ENCODE peak calls at places on chromosomes 16 and 17, in eight cellular contexts. E is A549, D is HCT116, X is choroid plexus epithelial cell, U is fibroblast of villous mesenchyme, I is AG10803, W is mucosa of descending colon, F is colonic mucosa. Y is an unnamed sample.

GRCh38 chr16:84303023-84303422 is 8.3 kb downstream of the WFDC1 start:
- DNase-seq in I (peak), W (no peak), U (peak), X (no peak), F (no peak), E (no peak), D (no peak), Y (no peak)

GRCh38 chr17:38322156-38322779 is 21.5 kb downstream of the GPR179 start:
- DNase-seq in U (peak), W (peak), F (peak), D (peak), I (peak), E (peak), X (peak), Y (peak)

GRCh38 chr17:75778861-75779249 is 5.8 kb upstream of the UNK start:
- DNase-seq in E (peak), D (no peak), I (no peak), U (no peak), F (peak), W (peak), X (no peak), Y (no peak)

GRCh38 chr16:85551319-85551978 is 61.7 kb upstream of the GSE1 start:
- DNase-seq in W (peak), I (no peak), E (no peak), F (peak), X (no peak), U (no peak), D (no peak), Y (no peak)

GRCh38 chr16:15041260-15042011 is 14.4 kb downstream of the NTAN1 start:
- DNase-seq in U (peak), I (peak), D (no peak), W (peak), F (peak), X (peak), E (no peak), Y (peak)

GRCh38 chr17:65097110-65097509 is 40.1 kb upstream of the RGS9 start:
- DNase-seq in D (no peak), X (no peak), F (no peak), I (no peak), U (no peak), E (no peak), W (no peak), Y (no peak)

GRCh38 chr16:64489449-64489848 is 632.4 kb downstream of the CDH11 start:
- DNase-seq in X (no peak), D (no peak), F (no peak), E (no peak), I (no peak), W (no peak), U (peak), Y (no peak)

GRCh38 chr16:1335211-1335971 is 1.9 kb downstream of the BAIAP3 start:
- DNase-seq in D (no peak), U (no peak), E (no peak), X (no peak), F (no peak), I (no peak), W (no peak), Y (no peak)

GRCh38 chr16:76441391-76441790 is 164.2 kb downstream of the CNTNAP4 start:
- DNase-seq in X (no peak), U (no peak), F (no peak), E (no peak), I (no peak), D (no peak), W (no peak), Y (no peak)

GRCh38 chr16:64416232-64417010 is 705.4 kb downstream of the CDH11 start:
- DNase-seq in U (peak), W (no peak), F (no peak), X (peak), D (no peak), E (no peak), I (peak), Y (peak)

GRCh38 chr17:72587773-72588511 is 467.1 kb downstream of the SOX9 start:
- DNase-seq in F (peak), E (no peak), U (peak), X (peak), D (no peak), W (peak), I (no peak), Y (no peak)

GRCh38 chr17:49523706-49524472 is 28.8 kb downstream of the NGFR start:
- DNase-seq in E (no peak), D (no peak), I (no peak), X (no peak), W (no peak), U (no peak), F (no peak), Y (peak)

GRCh38 chr16:85750021-85750826 is 672 bp downstream of the C16orf74 start:
- DNase-seq in I (peak), U (peak), W (peak), D (no peak), X (peak), E (no peak), F (peak), Y (no peak)

GRCh38 chr17:11797803-11798202 is 199.5 kb downstream of the ZNF18 start:
- DNase-seq in D (no peak), X (no peak), F (no peak), U (no peak), E (peak), W (no peak), I (no peak), Y (no peak)

GRCh38 chr17:75641343-75641742 is 8.1 kb downstream of the SMIM5 start:
- DNase-seq in D (no peak), U (no peak), E (no peak), X (no peak), I (no peak), W (no peak), F (no peak), Y (no peak)

GRCh38 chr17:82503728-82504308 is 15.7 kb upstream of the FOXK2 start:
- DNase-seq in X (no peak), I (no peak), D (no peak), U (no peak), F (no peak), E (no peak), W (no peak), Y (no peak)

GRCh38 chr16:30941600-30942420 is 7.1 kb upstream of the ORAI3 start:
- DNase-seq in F (peak), U (peak), I (peak), X (peak), E (peak), W (peak), D (peak), Y (peak)

GRCh38 chr17:64130559-64131001 is 636 bp upstream of the ERN1 start:
- DNase-seq in E (no peak), X (peak), I (peak), F (peak), W (no peak), U (peak), D (no peak), Y (peak)

GRCh38 chr16:64051826-64052225 is 1070.0 kb downstream of the CDH11 start:
- DNase-seq in F (no peak), D (no peak), I (peak), U (peak), X (peak), E (no peak), W (no peak), Y (peak)

GRCh38 chr17:45312477-45313418 is 4.1 kb downstream of the MAP3K14 start:
- DNase-seq in F (no peak), I (no peak), U (no peak), E (no peak), D (no peak), W (no peak), X (no peak), Y (no peak)

GRCh38 chr16:10497132-10498088 is 83.0 kb downstream of the EMP2 start:
- DNase-seq in E (no peak), D (no peak), W (no peak), X (no peak), F (no peak), I (no peak), U (no peak), Y (no peak)

GRCh38 chr17:61467416-61468262 is 15.4 kb downstream of the TBX4 start:
- DNase-seq in I (peak), U (peak), D (peak), F (peak), E (no peak), W (peak), X (peak), Y (peak)

GRCh38 chr16:50261160-50261706 is 5.1 kb upstream of the ADCY7 start:
- DNase-seq in I (no peak), U (no peak), W (peak), D (no peak), F (no peak), E (no peak), X (no peak), Y (no peak)

GRCh38 chr16:88017551-88018101 is 66.4 kb downstream of the BANP start:
- DNase-seq in E (no peak), I (no peak), U (no peak), F (no peak), X (no peak), D (no peak), W (peak), Y (no peak)

GRCh38 chr17:17511293-17511741 is 15.1 kb upstream of the RASD1 start:
- DNase-seq in W (peak), X (no peak), F (no peak), U (no peak), E (no peak), I (no peak), D (no peak), Y (no peak)

GRCh38 chr17:68314916-68315535 is 23.7 kb downstream of the ARSG start:
- DNase-seq in W (no peak), D (no peak), I (no peak), F (peak), X (peak), E (no peak), U (no peak), Y (no peak)

GRCh38 chr17:38656959-38657823 is 17.6 kb downstream of the EPOP start:
- DNase-seq in E (no peak), D (no peak), W (no peak), U (no peak), F (peak), I (no peak), X (no peak), Y (no peak)

GRCh38 chr16:64440421-64440831 is 681.4 kb downstream of the CDH11 start:
- DNase-seq in D (no peak), I (peak), F (no peak), W (no peak), E (no peak), U (peak), X (peak), Y (peak)

GRCh38 chr17:21272881-21273839 is 11.4 kb upstream of the MAP2K3 start:
- DNase-seq in W (peak), X (no peak), I (no peak), E (no peak), D (no peak), U (no peak), F (peak), Y (no peak)

GRCh38 chr16:85969591-85969990 is 70.6 kb downstream of the IRF8 start:
- DNase-seq in E (no peak), W (no peak), F (no peak), I (no peak), X (peak), D (no peak), U (peak), Y (no peak)

GRCh38 chr16:85138825-85139627 is 26.8 kb upstream of the CIBAR2 start:
- DNase-seq in U (no peak), X (no peak), W (no peak), I (no peak), D (no peak), E (no peak), F (no peak), Y (no peak)

GRCh38 chr17:75941442-75941819 is 589 bp upstream of the FBF1 start:
- DNase-seq in E (no peak), D (no peak), W (no peak), X (no peak), I (no peak), U (no peak), F (no peak), Y (no peak)

DNA sequence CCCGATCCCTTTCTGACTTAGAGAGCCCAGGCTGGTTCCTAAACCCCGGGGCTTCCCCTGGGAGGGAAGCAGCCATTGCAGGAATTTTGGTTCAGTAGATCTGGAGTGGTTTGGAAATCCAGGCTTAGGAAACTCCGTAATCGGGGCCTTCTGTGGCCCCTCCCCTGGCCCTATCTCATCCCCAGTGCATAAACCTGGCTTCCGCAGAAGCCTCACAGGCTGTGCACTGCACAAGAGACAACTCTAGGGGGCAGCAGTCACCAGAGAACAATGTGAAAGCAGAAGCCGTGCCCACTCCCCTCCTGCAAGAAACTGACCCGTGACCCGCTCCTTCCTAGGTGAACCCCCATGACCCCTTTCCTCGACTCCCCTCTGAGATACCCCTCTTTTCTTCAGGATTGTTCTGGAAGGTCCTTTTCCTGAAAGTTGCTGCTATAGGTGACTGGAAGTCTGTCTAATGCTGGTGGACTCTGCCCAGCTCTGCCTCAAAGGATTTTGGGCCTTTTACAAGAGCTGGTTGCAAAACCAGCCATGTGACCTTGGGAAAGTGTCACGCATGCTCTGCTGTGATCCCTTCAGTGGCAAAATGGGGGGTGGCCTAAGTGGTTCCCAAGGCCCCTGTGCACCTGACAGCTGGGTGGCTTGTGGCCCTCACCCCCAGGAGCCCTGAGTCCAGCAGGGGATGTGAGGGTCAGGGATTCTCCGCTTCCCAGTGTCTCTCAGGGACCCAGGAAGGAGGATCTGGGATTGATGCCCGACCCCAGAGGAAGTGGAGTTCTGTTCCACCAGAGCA is 14.4 kb downstream of the GUCY2D start:
- DNase-seq in E (peak), F (peak), D (no peak), U (peak), W (peak), X (peak), I (no peak), Y (peak)
- TF ChIP-seq CTCF in E (peak), F (peak), D (peak), U (peak), W (peak), X (peak), I (peak), Y (peak)

DNA sequence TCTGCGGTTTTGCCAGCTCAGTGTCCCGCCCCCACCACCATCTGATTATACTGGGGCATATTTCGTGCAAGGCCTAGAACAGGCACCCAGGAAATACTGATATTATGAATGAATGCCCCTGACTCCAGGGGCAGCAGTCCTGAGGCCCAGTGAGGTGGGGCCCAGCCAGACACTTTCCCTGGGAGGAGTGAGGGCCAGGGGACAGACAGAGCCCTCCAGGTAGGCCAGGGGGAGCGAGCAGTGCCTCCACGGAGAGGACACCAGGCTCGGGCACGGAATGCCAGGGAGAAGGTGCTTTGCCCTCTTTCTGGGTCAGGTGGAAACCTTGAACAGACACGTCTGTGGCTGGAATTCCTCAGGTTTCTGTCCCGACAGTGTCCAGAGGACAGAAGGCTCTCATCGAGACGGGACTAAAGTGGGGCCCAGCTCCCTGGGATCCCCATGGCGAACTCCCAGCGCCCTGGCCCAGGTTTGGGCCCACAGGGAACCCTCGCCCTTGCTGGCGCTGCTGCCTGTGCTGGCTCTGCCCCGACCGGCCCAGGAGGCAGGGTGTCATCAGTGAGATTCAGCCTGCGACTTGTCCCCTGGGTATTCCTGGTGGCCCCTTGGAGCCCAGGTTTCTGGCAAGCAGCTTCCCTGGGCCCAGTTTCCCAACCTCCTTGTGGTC is 4.3 kb downstream of the KATNB1 start:
- DNase-seq in D (no peak), I (no peak), F (no peak), X (no peak), E (no peak), U (no peak), W (peak), Y (no peak)
- H3K4me3 ChIP-seq in D (no peak), I (no peak), F (no peak), X (no peak), E (no peak), U (no peak), W (no peak), Y (no peak)

GRCh38 chr17:33686171-33686570 is 393.1 kb upstream of the ASIC2 start:
- DNase-seq in D (no peak), X (no peak), W (no peak), F (peak), I (no peak), U (no peak), E (peak), Y (peak)
- TF ChIP-seq CTCF in D (peak), X (no peak), W (no peak), F (no peak), I (peak), U (no peak), E (no peak), Y (peak)

DNA sequence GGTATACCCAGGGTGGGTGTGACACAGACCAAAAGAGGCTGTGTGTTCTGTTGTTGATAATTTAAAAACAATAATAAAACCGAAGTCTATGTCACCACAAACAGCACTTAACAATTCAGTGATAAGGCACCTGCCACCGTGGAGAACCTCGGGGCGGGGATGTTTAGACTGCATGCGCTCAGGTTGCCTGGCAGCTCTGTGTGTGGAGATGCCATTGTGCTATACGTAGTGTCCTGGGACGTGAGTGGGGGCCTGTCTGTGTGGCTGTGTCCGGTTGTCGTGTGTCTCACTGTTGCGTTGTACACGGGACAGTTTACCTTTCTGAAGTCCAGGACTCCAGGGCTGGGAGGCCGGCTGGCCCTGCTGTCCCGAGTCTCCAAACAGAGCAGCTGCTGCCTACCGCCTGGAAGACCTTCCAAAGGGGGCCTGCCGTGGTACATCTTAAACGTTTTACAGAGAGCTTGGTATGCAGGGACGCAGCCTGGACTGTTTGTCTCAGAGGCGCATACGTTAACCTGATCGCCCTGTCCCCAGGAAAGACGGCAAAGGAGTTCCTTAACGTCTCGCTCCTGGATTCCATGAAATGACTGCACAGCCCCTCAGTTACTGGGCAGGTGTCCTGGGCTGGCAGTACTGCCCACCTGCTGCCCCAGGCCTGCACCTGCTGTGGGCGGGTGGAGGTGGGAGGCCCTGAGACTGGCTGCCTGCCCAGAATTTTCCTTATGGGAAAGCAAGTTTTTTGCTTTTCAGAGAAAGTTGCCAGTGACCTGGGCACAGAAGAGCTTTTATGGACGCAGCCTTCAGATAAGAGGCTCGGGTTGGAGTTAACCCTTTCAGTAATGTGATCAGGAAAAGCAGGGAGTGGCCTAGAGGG is 19.0 kb downstream of the SPIRE2 start:
- DNase-seq in E (no peak), F (peak), X (no peak), W (peak), D (no peak), I (no peak), U (no peak), Y (no peak)
- H3K4me3 ChIP-seq in E (no peak), F (no peak), X (no peak), W (no peak), D (no peak), I (no peak), U (no peak), Y (no peak)

GRCh38 chr16:66324785-66325184 is 41.7 kb upstream of the CDH5 start:
- DNase-seq in F (no peak), W (peak), E (peak), U (no peak), I (peak), D (peak), X (peak), Y (no peak)
- TF ChIP-seq CTCF in F (no peak), W (no peak), E (peak), U (peak), I (no peak), D (peak), X (peak), Y (peak)

GRCh38 chr17:44070455-44071197 is at the start of gene G6PC3:
- DNase-seq in D (peak), W (peak), U (peak), X (peak), E (peak), I (peak), F (peak), Y (peak)

GRCh38 chr17:44071198-44071520 is 624 bp downstream of the G6PC3 start:
- DNase-seq in D (no peak), E (no peak), W (no peak), F (no peak), X (no peak), I (peak), U (peak), Y (peak)

GRCh38 chr17:44069974-44070454 is 521 bp upstream of the G6PC3 start:
- DNase-seq in W (no peak), E (peak), I (peak), D (peak), F (no peak), X (peak), U (peak), Y (peak)

GRCh38 chr17:44074231-44074910 is 3.8 kb downstream of the G6PC3 start:
- DNase-seq in I (no peak), F (no peak), D (no peak), X (no peak), W (no peak), E (no peak), U (no peak), Y (no peak)

GRCh38 chr17:44071772-44072171 is 1.2 kb downstream of the G6PC3 start:
- DNase-seq in W (no peak), D (no peak), I (no peak), X (no peak), F (no peak), E (no peak), U (peak), Y (no peak)
- H3K4me3 ChIP-seq in W (no peak), D (peak), I (peak), X (peak), F (peak), E (peak), U (peak), Y (peak)

GRCh38 chr17:51912939-51913338 is 245.6 kb downstream of the CA10 start:
- DNase-seq in F (no peak), U (no peak), W (no peak), D (no peak), I (no peak), E (no peak), X (no peak), Y (no peak)
- TF ChIP-seq CTCF in F (no peak), U (no peak), W (no peak), D (no peak), I (no peak), E (no peak), X (no peak), Y (no peak)

GRCh38 chr17:77324227-77324626 is 183.5 kb downstream of the SEC14L1 start:
- DNase-seq in D (no peak), U (no peak), I (no peak), E (no peak), F (peak), X (no peak), W (peak), Y (no peak)
- H3K4me3 ChIP-seq in D (peak), U (peak), I (peak), E (peak), F (no peak), X (peak), W (no peak), Y (peak)